ENCODE peak calls at places on chromosomes 11 and 22, in six cellular contexts. O is psoas muscle; K is CD8-positive, alpha-beta T cell; D is dorsolateral prefrontal cortex; F is brain microvascular endothelial cell; P is OCI-LY7. B is an unnamed sample.
A peak's percentile ranks its signal among the peaks of the same experiment; 100 is the strongest.

GRCh38 chr11:124961972-124962609 is 8.1 kb downstream of the CCDC15 start:
- DNase-seq in D (no peak), F (peak; percentile 78), O (no peak), P (peak; percentile 73), K (no peak), B (peak; percentile 65)

GRCh38 chr22:18023509-18024275 is 669 bp downstream of the MICAL3 start:
- DNase-seq in F (no peak), P (peak; percentile 67), D (peak; percentile 72), K (peak; percentile 49), O (peak; percentile 93), B (peak; percentile 74)

GRCh38 chr11:35040221-35040942 is 98.6 kb upstream of the CD44 start:
- DNase-seq in K (no peak), F (peak; percentile 86), O (no peak), D (no peak), P (no peak), B (peak; percentile 28)

GRCh38 chr22:50173983-50174355 is 3.4 kb downstream of the PANX2 start:
- DNase-seq in P (no peak), F (no peak), D (no peak), K (no peak), O (no peak), B (no peak)

GRCh38 chr11:17405232-17406005 is 17.0 kb upstream of the KCNJ11 start:
- DNase-seq in F (peak; percentile 35), K (no peak), D (peak; percentile 53), O (peak; percentile 95), P (no peak), B (no peak)

GRCh38 chr22:29621761-29622526 is 18.5 kb downstream of the NF2 start:
- DNase-seq in O (no peak), P (no peak), K (no peak), D (no peak), F (peak; percentile 93), B (no peak)

GRCh38 chr22:35070451-35071093 is 4.6 kb downstream of the ISX start:
- DNase-seq in F (no peak), O (no peak), D (no peak), P (no peak), K (no peak), B (no peak)

GRCh38 chr11:47083913-47084312 is 92.8 kb downstream of the ARFGAP2 start:
- DNase-seq in P (no peak), K (no peak), F (no peak), O (no peak), D (no peak), B (no peak)

GRCh38 chr11:12263141-12263693 is 114.2 kb upstream of the PARVA start:
- DNase-seq in P (no peak), O (no peak), K (no peak), D (no peak), F (no peak), B (no peak)

DNA sequence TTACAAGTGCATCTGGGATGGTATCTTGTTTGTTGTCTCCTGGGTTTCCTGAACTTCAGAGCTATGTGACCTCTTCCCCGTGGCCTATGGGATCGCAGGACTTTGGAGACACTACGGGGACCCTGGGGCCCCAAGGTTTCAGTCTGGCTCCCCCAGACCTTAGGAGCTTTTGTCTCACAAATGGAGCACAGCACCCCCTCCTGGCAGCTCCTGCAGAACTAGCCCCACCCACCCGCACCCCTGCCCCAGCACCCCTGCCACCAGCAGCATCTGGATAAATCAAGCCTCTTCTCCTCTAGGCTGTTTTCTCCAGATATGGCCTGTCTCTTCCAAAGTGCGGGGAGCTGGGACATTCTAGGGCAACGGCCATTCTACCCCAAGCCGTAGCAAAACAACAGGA is 10.4 kb downstream of the RCOR2 start:
- DNase-seq in D (no peak), P (peak; percentile 47), O (no peak), F (no peak), K (peak; percentile 73), B (no peak)
- TF ChIP-seq CTCF in D (peak; percentile 55), P (peak; percentile 63), O (no peak), F (peak; percentile 55), K (peak; percentile 38), B (no peak)

GRCh38 chr11:121652982-121653381 is 200.2 kb upstream of the SORL1-AS1 start:
- DNase-seq in K (no peak), P (peak; percentile 9), D (no peak), O (no peak), F (no peak), B (no peak)
- TF ChIP-seq CTCF in K (no peak), P (peak; percentile 72), D (peak; percentile 58), O (no peak), F (peak; percentile 71), B (no peak)

GRCh38 chr11:120324932-120325810 is at the start of gene TLCD5:
- DNase-seq in P (peak; percentile 48), K (no peak), O (peak; percentile 75), D (no peak), F (peak; percentile 63), B (peak; percentile 82)
- TF ChIP-seq CTCF in P (no peak), K (no peak), O (no peak), D (peak; percentile 22), F (peak; percentile 26), B (no peak)

DNA sequence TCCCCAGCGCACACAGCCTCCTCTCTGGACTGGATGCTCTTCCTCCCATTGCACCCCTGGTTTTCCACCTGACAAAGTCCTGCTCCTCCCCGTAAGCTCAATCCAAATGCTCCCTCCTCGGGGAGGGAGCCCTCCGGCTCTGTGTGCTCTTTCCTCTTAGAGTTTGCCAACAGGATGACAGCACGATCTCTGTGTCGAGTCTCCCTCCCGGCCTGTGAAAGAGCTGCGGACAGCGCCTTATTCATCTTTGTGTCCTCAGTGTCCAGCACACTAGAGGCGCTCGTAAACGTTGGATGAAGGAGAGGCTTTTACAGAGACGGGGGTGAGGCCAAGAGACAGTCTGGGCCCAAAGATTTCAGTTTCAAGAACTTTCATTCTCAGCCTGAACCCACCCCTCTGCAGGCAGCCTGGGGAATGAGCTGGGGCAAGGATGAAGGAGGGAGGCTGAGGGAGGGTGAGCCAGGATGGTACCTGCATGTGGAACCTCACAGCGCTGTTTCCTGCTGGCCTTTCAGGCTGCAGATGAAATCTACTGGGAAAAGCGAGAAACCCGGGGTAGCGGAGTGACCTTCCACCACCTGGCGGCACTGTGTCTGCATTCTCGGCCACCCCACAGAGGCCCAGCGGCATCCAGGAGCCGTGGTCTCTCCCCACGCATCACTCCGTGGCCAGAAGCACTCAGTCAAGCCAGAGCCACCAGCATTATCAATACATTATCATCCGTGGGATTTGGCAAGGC is 8.5 kb upstream of the TMPRSS4 start:
- DNase-seq in F (no peak), D (peak; percentile 48), O (peak; percentile 26), K (no peak), P (no peak), B (no peak)
- TF ChIP-seq CTCF in F (no peak), D (no peak), O (no peak), K (no peak), P (peak; percentile 20), B (no peak)

DNA sequence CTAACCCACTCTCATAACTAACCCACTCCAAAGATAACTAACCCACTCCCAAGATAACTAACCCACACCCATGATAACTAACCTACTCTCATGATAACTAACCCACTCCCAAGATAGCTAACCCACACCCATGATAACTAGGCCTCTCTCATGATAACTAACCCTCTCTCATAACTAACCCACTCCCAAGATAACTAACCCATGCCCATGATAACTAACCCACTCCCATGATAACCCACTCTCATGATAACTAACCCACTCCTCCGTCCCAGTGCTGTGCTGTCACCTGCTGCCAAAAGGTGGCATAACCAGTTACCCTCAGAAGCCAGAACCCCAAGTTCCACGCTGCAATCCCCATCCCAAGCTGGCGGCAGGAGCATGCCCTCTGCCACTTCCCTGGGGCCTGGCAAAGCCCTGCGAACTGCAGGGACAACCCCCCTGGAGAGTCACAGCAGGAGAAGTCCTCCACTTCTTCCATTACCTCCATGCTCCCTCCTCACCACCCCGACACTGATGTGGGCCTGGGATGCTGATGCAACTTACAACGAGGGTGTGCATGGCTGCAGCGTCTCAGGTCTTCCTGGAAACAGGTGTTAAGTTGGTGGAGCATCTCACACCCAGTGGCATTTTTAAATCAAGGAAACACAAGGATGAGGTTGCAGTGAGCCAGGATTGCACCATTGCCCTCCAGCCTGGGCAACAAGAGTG is 30.8 kb upstream of the CELSR1 start:
- DNase-seq in P (no peak), D (no peak), K (no peak), O (peak; percentile 19), F (no peak), B (no peak)
- TF ChIP-seq CTCF in P (no peak), D (no peak), K (no peak), O (no peak), F (peak; percentile 17), B (no peak)